ENCODE peak calls at places on chromosomes 7 and 10, in nine cellular contexts. B, K, L, T, Q, Y, W, C and R are unnamed samples.

GRCh38 chr7:55964802-55965470 is 551 bp downstream of the NIPSNAP2 start:
- DNase-seq in W (peak; percentile 57), Y (peak; percentile 69), B (no peak), Q (no peak), L (peak; percentile 36), T (peak; percentile 86), C (peak; percentile 19), K (no peak), R (no peak)

GRCh38 chr10:45421231-45422097 is 47.4 kb downstream of the ALOX5 start:
- DNase-seq in T (no peak), B (no peak), W (no peak), K (peak; percentile 46), C (no peak), Y (no peak), L (peak; percentile 73), Q (no peak), R (no peak)

GRCh38 chr10:60611291-60611747 is 167.0 kb upstream of the CDK1 start:
- DNase-seq in C (peak; percentile 71), K (no peak), Y (peak; percentile 21), T (no peak), W (no peak), Q (peak; percentile 46), B (no peak), L (peak; percentile 5), R (peak; percentile 11)

GRCh38 chr10:17109475-17110207 is 20.0 kb downstream of the CUBN start:
- DNase-seq in B (peak; percentile 79), L (peak; percentile 39), Q (no peak), K (no peak), C (peak; percentile 85), Y (peak; percentile 19), T (no peak), W (no peak), R (no peak)

GRCh38 chr7:116403265-116403664 is 96.3 kb upstream of the CAV2 start:
- DNase-seq in C (peak; percentile 46), Q (no peak), W (no peak), T (no peak), K (no peak), B (no peak), L (no peak), Y (no peak), R (no peak)

GRCh38 chr10:91035650-91036292 is 114.9 kb upstream of the ANKRD1 start:
- DNase-seq in K (no peak), L (no peak), C (no peak), T (no peak), Y (no peak), W (no peak), B (no peak), Q (no peak), R (no peak)

GRCh38 chr7:117825132-117825531 is 48.1 kb downstream of the CTTNBP2 start:
- DNase-seq in Q (no peak), T (no peak), W (no peak), L (no peak), B (no peak), C (peak; percentile 90), K (no peak), Y (no peak), R (no peak)

GRCh38 chr10:64103750-64104149 is 582.5 kb downstream of the REEP3 start:
- DNase-seq in Q (no peak), T (no peak), W (no peak), K (no peak), C (no peak), L (no peak), B (no peak), Y (no peak), R (no peak)

GRCh38 chr10:60008816-60009215 is 102.5 kb upstream of the CCDC6 start:
- DNase-seq in B (no peak), L (no peak), T (no peak), K (no peak), Y (peak; percentile 37), C (no peak), W (no peak), Q (no peak), R (no peak)

GRCh38 chr10:92837462-92837861 is 10.9 kb upstream of the EXOC6 start:
- DNase-seq in Y (no peak), W (no peak), B (no peak), L (no peak), Q (no peak), K (no peak), T (no peak), C (no peak), R (no peak)

GRCh38 chr7:140478361-140479061 is 794 bp downstream of the MKRN1 start:
- DNase-seq in W (peak; percentile 39), B (no peak), Y (peak; percentile 13), T (peak; percentile 70), C (peak; percentile 27), K (peak; percentile 56), Q (no peak), L (peak; percentile 62), R (peak; percentile 8)

GRCh38 chr7:4189151-4189570 is 492.9 kb upstream of the FOXK1 start:
- DNase-seq in Q (no peak), T (peak; percentile 87), K (no peak), W (peak; percentile 22), C (peak; percentile 2), B (no peak), L (no peak), Y (no peak), R (peak; percentile 38)

GRCh38 chr10:119466655-119467054 is 75.9 kb downstream of the RGS10 start:
- DNase-seq in Y (no peak), B (no peak), C (no peak), W (peak; percentile 28), Q (no peak), T (no peak), K (no peak), L (peak; percentile 66), R (no peak)

GRCh38 chr7:112572669-112573301 is 92.0 kb downstream of the LSMEM1 start:
- DNase-seq in Y (no peak), T (no peak), C (no peak), W (no peak), Q (no peak), L (no peak), B (no peak), K (no peak), R (no peak)

GRCh38 chr10:100482834-100483185 is 20.0 kb downstream of the WNT8B start:
- DNase-seq in C (no peak), Y (no peak), K (no peak), Q (no peak), L (no peak), W (no peak), B (no peak), T (no peak), R (no peak)
- TF ChIP-seq CTCF in C (no peak), Y (peak; percentile 24), K (peak; percentile 21), Q (no peak), L (peak; percentile 66), W (no peak), B (no peak), T (no peak), R (no peak)

GRCh38 chr10:122815458-122815857 is 30.2 kb downstream of the CUZD1 start:
- DNase-seq in Y (no peak), K (no peak), W (no peak), C (no peak), L (no peak), B (no peak), Q (no peak), T (no peak), R (no peak)

GRCh38 chr10:122812751-122813150 is 32.9 kb downstream of the CUZD1 start:
- DNase-seq in Y (no peak), W (no peak), C (no peak), Q (no peak), L (no peak), K (no peak), B (no peak), T (no peak), R (no peak)

GRCh38 chr10:122814493-122814892 is 31.2 kb downstream of the CUZD1 start:
- DNase-seq in T (no peak), Q (no peak), Y (no peak), L (no peak), B (no peak), K (no peak), C (no peak), W (no peak), R (no peak)
- TF ChIP-seq CTCF in T (no peak), Q (no peak), Y (no peak), L (no peak), B (no peak), K (no peak), C (no peak), W (no peak), R (no peak)

DNA sequence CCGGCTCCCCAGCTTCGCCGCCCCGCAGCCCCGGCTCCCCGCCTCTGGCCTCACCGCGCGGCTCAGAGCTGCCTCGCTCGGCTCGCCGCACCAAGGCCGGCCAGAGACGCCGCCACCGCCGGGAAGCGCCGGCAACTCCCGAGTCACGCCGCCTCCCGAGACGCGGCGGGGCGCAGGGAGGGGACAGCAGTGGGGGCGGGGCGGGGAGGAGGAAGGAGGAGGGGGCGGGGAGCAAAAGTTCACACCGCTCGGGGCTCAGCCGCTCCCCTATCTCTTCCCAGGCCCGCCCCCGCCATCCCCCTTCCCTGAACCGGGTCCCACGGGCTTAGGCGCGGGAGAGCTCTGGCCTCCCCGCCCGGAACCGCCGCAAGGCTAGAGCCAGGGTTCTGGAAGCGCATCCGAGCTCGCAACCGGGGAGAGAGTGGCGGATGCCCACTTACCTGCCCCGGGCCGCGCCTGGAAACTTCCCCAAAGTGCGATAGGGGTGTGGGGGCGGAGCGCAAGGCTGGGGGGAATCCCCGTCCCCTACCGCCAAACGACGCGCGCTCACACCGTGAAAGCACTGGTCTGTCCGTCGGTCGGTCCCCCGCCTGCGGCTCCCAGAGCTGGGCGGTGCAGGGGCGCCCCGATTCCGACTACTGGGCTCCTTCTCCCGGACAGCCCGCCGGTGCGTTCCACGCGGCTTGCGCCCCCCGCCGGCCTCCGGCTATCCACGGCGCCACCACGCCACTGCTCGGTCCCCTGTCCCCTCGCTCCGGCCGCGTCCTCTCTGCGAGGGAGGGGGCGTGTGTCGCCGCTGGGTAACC is 925 bp downstream of the CHST15 start:
- DNase-seq in C (no peak), K (no peak), W (peak; percentile 87), T (peak; percentile 77), Q (no peak), B (no peak), Y (peak; percentile 39), L (peak; percentile 67), R (no peak)
- TF ChIP-seq CTCF in C (no peak), K (no peak), W (no peak), T (no peak), Q (no peak), B (no peak), Y (peak; percentile 26), L (no peak), R (peak; percentile 4)

GRCh38 chr7:519974-520458 is 370 bp upstream of the PDGFA start:
- DNase-seq in L (peak; percentile 27), C (peak; percentile 36), B (no peak), Q (no peak), W (no peak), T (no peak), K (no peak), Y (peak; percentile 78), R (no peak)
- TF ChIP-seq CTCF in L (peak; percentile 28), C (peak; percentile 23), B (no peak), Q (no peak), W (no peak), T (peak; percentile 55), K (no peak), Y (no peak), R (no peak)

DNA sequence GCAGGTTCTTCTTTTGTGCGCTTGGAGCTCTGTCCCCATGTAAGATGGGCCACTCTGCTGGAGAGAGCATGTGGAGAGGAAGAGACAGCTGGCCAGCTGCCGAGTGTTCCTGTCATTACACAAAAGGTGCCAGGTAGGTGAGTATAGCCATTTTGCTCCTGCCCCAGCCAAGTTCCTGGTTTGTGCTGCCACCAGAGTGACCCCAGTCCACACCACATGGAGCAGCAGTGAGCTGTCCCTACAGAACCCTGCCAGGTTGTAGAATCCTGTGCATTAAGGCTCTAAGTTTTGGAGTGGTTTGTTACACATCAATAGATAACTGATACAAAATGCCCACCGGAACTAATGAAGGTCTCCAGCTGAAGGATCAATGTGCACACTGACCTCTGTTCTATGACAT is 84.6 kb upstream of the GHITM start:
- DNase-seq in B (no peak), Q (no peak), W (no peak), C (no peak), T (no peak), K (no peak), L (no peak), Y (no peak), R (no peak)
- TF ChIP-seq CTCF in B (no peak), Q (no peak), W (no peak), C (no peak), T (no peak), K (no peak), L (no peak), Y (no peak), R (no peak)